ENCODE peak calls at places on chromosomes 4 and X, in nine cellular contexts. One of them, this sample, is unnamed.
A peak's percentile ranks its signal among the peaks of the same experiment; 100 is the strongest.

GRCh38 chr4:143234153-143234552 is 49.4 kb downstream of the USP38 start:
- DNase-seq in stimulated activated CD8-positive, alpha-beta memory T cell treated with anti-CD3 and anti-CD28 coated beads, Interleukin-7, amount 100 ng/mL, for 24 hours: no peak
- DNase-seq in fibroblast of the aortic adventitia: no peak
- DNase-seq in MCF 10A: no peak
- DNase-seq in effector CD4-positive, alpha-beta T cell: no peak
- DNase-seq in stimulated activated CD4-positive, alpha-beta T cell treated with anti-CD3 and anti-CD28 coated beads, Interleukin-4, amount 100 ng/mL, for 4 hours: no peak
- DNase-seq in GM04504: peak; percentile 2
- DNase-seq in central memory CD4-positive, alpha-beta T cell: no peak
- DNase-seq in WTC11: no peak
- DNase-seq in this sample: no peak

GRCh38 chrX:132488092-132488749 is 617 bp downstream of the MBNL3 start:
- DNase-seq in effector CD4-positive, alpha-beta T cell: peak; percentile 8
- DNase-seq in WTC11: no peak
- DNase-seq in central memory CD4-positive, alpha-beta T cell: peak; percentile 16
- DNase-seq in stimulated activated CD4-positive, alpha-beta T cell treated with anti-CD3 and anti-CD28 coated beads, Interleukin-4, amount 100 ng/mL, for 4 hours: peak; percentile 15
- DNase-seq in MCF 10A: peak; percentile 38
- DNase-seq in GM04504: no peak
- DNase-seq in stimulated activated CD8-positive, alpha-beta memory T cell treated with anti-CD3 and anti-CD28 coated beads, Interleukin-7, amount 100 ng/mL, for 24 hours: no peak
- DNase-seq in fibroblast of the aortic adventitia: peak; percentile 36
- DNase-seq in this sample: no peak

GRCh38 chr4:148162554-148162953 is 279.7 kb downstream of the NR3C2 start:
- DNase-seq in fibroblast of the aortic adventitia: no peak
- DNase-seq in GM04504: no peak
- DNase-seq in MCF 10A: no peak
- DNase-seq in stimulated activated CD8-positive, alpha-beta memory T cell treated with anti-CD3 and anti-CD28 coated beads, Interleukin-7, amount 100 ng/mL, for 24 hours: no peak
- DNase-seq in WTC11: no peak
- DNase-seq in effector CD4-positive, alpha-beta T cell: no peak
- DNase-seq in central memory CD4-positive, alpha-beta T cell: no peak
- DNase-seq in stimulated activated CD4-positive, alpha-beta T cell treated with anti-CD3 and anti-CD28 coated beads, Interleukin-4, amount 100 ng/mL, for 4 hours: no peak
- DNase-seq in this sample: peak; percentile 11

GRCh38 chr4:153260152-153260551 is 55.9 kb downstream of the TRIM2 start:
- DNase-seq in stimulated activated CD4-positive, alpha-beta T cell treated with anti-CD3 and anti-CD28 coated beads, Interleukin-4, amount 100 ng/mL, for 4 hours: no peak
- DNase-seq in effector CD4-positive, alpha-beta T cell: no peak
- DNase-seq in fibroblast of the aortic adventitia: peak; percentile 31
- DNase-seq in MCF 10A: no peak
- DNase-seq in GM04504: no peak
- DNase-seq in central memory CD4-positive, alpha-beta T cell: no peak
- DNase-seq in WTC11: no peak
- DNase-seq in stimulated activated CD8-positive, alpha-beta memory T cell treated with anti-CD3 and anti-CD28 coated beads, Interleukin-7, amount 100 ng/mL, for 24 hours: no peak
- DNase-seq in this sample: no peak

GRCh38 chr4:113878718-113879117 is 100.7 kb downstream of the ARSJ start:
- DNase-seq in central memory CD4-positive, alpha-beta T cell: no peak
- DNase-seq in fibroblast of the aortic adventitia: no peak
- DNase-seq in GM04504: no peak
- DNase-seq in WTC11: peak; percentile 71
- DNase-seq in effector CD4-positive, alpha-beta T cell: no peak
- DNase-seq in MCF 10A: peak; percentile 20
- DNase-seq in stimulated activated CD8-positive, alpha-beta memory T cell treated with anti-CD3 and anti-CD28 coated beads, Interleukin-7, amount 100 ng/mL, for 24 hours: no peak
- DNase-seq in stimulated activated CD4-positive, alpha-beta T cell treated with anti-CD3 and anti-CD28 coated beads, Interleukin-4, amount 100 ng/mL, for 4 hours: no peak
- DNase-seq in this sample: peak; percentile 39

GRCh38 chr4:2069161-2069971 is 10.2 kb downstream of the NAT8L start:
- DNase-seq in WTC11: peak; percentile 14
- DNase-seq in MCF 10A: no peak
- DNase-seq in stimulated activated CD8-positive, alpha-beta memory T cell treated with anti-CD3 and anti-CD28 coated beads, Interleukin-7, amount 100 ng/mL, for 24 hours: no peak
- DNase-seq in central memory CD4-positive, alpha-beta T cell: no peak
- DNase-seq in effector CD4-positive, alpha-beta T cell: no peak
- DNase-seq in stimulated activated CD4-positive, alpha-beta T cell treated with anti-CD3 and anti-CD28 coated beads, Interleukin-4, amount 100 ng/mL, for 4 hours: no peak
- DNase-seq in fibroblast of the aortic adventitia: no peak
- DNase-seq in GM04504: no peak
- DNase-seq in this sample: no peak

GRCh38 chrX:101482296-101482695 is 3.0 kb upstream of the ARMCX4 start:
- DNase-seq in WTC11: no peak
- DNase-seq in stimulated activated CD8-positive, alpha-beta memory T cell treated with anti-CD3 and anti-CD28 coated beads, Interleukin-7, amount 100 ng/mL, for 24 hours: no peak
- DNase-seq in central memory CD4-positive, alpha-beta T cell: no peak
- DNase-seq in MCF 10A: no peak
- DNase-seq in stimulated activated CD4-positive, alpha-beta T cell treated with anti-CD3 and anti-CD28 coated beads, Interleukin-4, amount 100 ng/mL, for 4 hours: no peak
- DNase-seq in GM04504: no peak
- DNase-seq in fibroblast of the aortic adventitia: peak; percentile 24
- DNase-seq in effector CD4-positive, alpha-beta T cell: no peak
- DNase-seq in this sample: no peak

GRCh38 chrX:140709421-140709846 is at the start of gene LINC00632:
- DNase-seq in fibroblast of the aortic adventitia: no peak
- DNase-seq in stimulated activated CD4-positive, alpha-beta T cell treated with anti-CD3 and anti-CD28 coated beads, Interleukin-4, amount 100 ng/mL, for 4 hours: no peak
- DNase-seq in central memory CD4-positive, alpha-beta T cell: no peak
- DNase-seq in WTC11: peak; percentile 9
- DNase-seq in MCF 10A: no peak
- DNase-seq in effector CD4-positive, alpha-beta T cell: no peak
- DNase-seq in GM04504: no peak
- DNase-seq in stimulated activated CD8-positive, alpha-beta memory T cell treated with anti-CD3 and anti-CD28 coated beads, Interleukin-7, amount 100 ng/mL, for 24 hours: no peak
- DNase-seq in this sample: no peak

GRCh38 chr4:57668621-57669020 is 558.4 kb upstream of the IGFBP7 start:
- DNase-seq in GM04504: no peak
- DNase-seq in WTC11: no peak
- DNase-seq in MCF 10A: no peak
- DNase-seq in fibroblast of the aortic adventitia: no peak
- DNase-seq in stimulated activated CD8-positive, alpha-beta memory T cell treated with anti-CD3 and anti-CD28 coated beads, Interleukin-7, amount 100 ng/mL, for 24 hours: no peak
- DNase-seq in effector CD4-positive, alpha-beta T cell: no peak
- DNase-seq in stimulated activated CD4-positive, alpha-beta T cell treated with anti-CD3 and anti-CD28 coated beads, Interleukin-4, amount 100 ng/mL, for 4 hours: no peak
- DNase-seq in central memory CD4-positive, alpha-beta T cell: no peak
- DNase-seq in this sample: peak; percentile 28

GRCh38 chr4:76963136-76963477 is 13.6 kb downstream of the SEPTIN11 start:
- DNase-seq in central memory CD4-positive, alpha-beta T cell: no peak
- DNase-seq in stimulated activated CD4-positive, alpha-beta T cell treated with anti-CD3 and anti-CD28 coated beads, Interleukin-4, amount 100 ng/mL, for 4 hours: no peak
- DNase-seq in GM04504: no peak
- DNase-seq in WTC11: no peak
- DNase-seq in fibroblast of the aortic adventitia: peak; percentile 58
- DNase-seq in MCF 10A: peak; percentile 31
- DNase-seq in effector CD4-positive, alpha-beta T cell: no peak
- DNase-seq in stimulated activated CD8-positive, alpha-beta memory T cell treated with anti-CD3 and anti-CD28 coated beads, Interleukin-7, amount 100 ng/mL, for 24 hours: no peak
- DNase-seq in this sample: no peak

This sample was measured in hepatocyte.